ENCODE peak calls at places on chromosomes 3 and 15, in ten cellular contexts. J, N, U, Q, O, I, F, D, S and X are unnamed samples.

GRCh38 chr15:87851497-87851896 is 405.0 kb downstream of the NTRK3 start:
- DNase-seq in J (no peak), N (no peak), U (no peak), Q (no peak), O (no peak), I (no peak), F (no peak), D (no peak), S (no peak), X (no peak)

GRCh38 chr3:116905805-116906204 is 196.2 kb downstream of the TUSC7 start:
- DNase-seq in J (no peak), N (no peak), U (no peak), Q (peak; percentile 20), O (no peak), I (no peak), F (no peak), D (no peak), S (no peak), X (peak; percentile 17)

GRCh38 chr3:117524890-117525289 is 815.3 kb downstream of the TUSC7 start:
- DNase-seq in J (no peak), N (peak; percentile 71), U (peak; percentile 26), Q (peak; percentile 68), O (no peak), I (no peak), F (peak; percentile 84), D (no peak), S (peak; percentile 82), X (peak; percentile 61)

GRCh38 chr3:191568206-191568605 is 107.2 kb downstream of the PYDC2 start:
- DNase-seq in J (no peak), N (peak; percentile 6), U (no peak), Q (peak; percentile 0), O (no peak), I (no peak), F (no peak), D (no peak), S (no peak), X (no peak)

GRCh38 chr3:153138267-153139210 is 23.5 kb upstream of the RAP2B start:
- DNase-seq in J (peak; percentile 89), N (peak; percentile 93), U (peak; percentile 91), Q (peak; percentile 94), O (no peak), I (no peak), F (peak; percentile 96), D (peak; percentile 38), S (peak; percentile 90), X (peak; percentile 95)

GRCh38 chr3:143901105-143901504 is 52.8 kb upstream of the SLC9A9 start:
- DNase-seq in J (peak; percentile 86), N (peak; percentile 84), U (peak; percentile 83), Q (peak; percentile 92), O (no peak), I (no peak), F (peak; percentile 83), D (no peak), S (peak; percentile 34), X (peak; percentile 92)

GRCh38 chr15:84598993-84599392 is 1.8 kb upstream of the ZSCAN2 start:
- DNase-seq in J (no peak), N (peak; percentile 68), U (peak; percentile 75), Q (peak; percentile 74), O (peak; percentile 41), I (peak; percentile 68), F (peak; percentile 66), D (peak; percentile 17), S (peak; percentile 56), X (peak; percentile 84)

GRCh38 chr15:88454867-88455810 is 12.0 kb downstream of the MRPL46 start:
- DNase-seq in J (peak; percentile 25), N (peak; percentile 81), U (peak; percentile 82), Q (peak; percentile 71), O (peak; percentile 68), I (peak; percentile 83), F (peak; percentile 69), D (peak; percentile 52), S (peak; percentile 62), X (peak; percentile 84)

GRCh38 chr15:63223463-63223862 is 34.1 kb downstream of the RAB8B start:
- DNase-seq in J (no peak), N (no peak), U (no peak), Q (no peak), O (no peak), I (no peak), F (no peak), D (no peak), S (no peak), X (no peak)

GRCh38 chr3:63050548-63050947 is 175.3 kb upstream of the CADPS start:
- DNase-seq in J (no peak), N (no peak), U (no peak), Q (peak; percentile 60), O (no peak), I (no peak), F (no peak), D (no peak), S (peak; percentile 11), X (no peak)

GRCh38 chr3:65915477-65915876 is 123.2 kb downstream of the MAGI1 start:
- DNase-seq in J (no peak), N (no peak), U (no peak), Q (no peak), O (no peak), I (no peak), F (no peak), D (no peak), S (no peak), X (no peak)

GRCh38 chr3:23916886-23917815 is at the start of the genes NKIRAS1 and RPL15:
- DNase-seq in J (peak; percentile 87), N (peak; percentile 96), U (peak; percentile 97), Q (peak; percentile 96), O (peak; percentile 97), I (peak; percentile 98), F (peak; percentile 96), D (peak; percentile 98), S (peak; percentile 97), X (peak; percentile 98)
- TF ChIP-seq CTCF in J (peak; percentile 52), N (peak; percentile 73), U (peak; percentile 53), Q (peak; percentile 19), O (peak; percentile 35), I (no peak), F (peak; percentile 27), D (peak; percentile 66), S (peak; percentile 46), X (peak; percentile 59)

DNA sequence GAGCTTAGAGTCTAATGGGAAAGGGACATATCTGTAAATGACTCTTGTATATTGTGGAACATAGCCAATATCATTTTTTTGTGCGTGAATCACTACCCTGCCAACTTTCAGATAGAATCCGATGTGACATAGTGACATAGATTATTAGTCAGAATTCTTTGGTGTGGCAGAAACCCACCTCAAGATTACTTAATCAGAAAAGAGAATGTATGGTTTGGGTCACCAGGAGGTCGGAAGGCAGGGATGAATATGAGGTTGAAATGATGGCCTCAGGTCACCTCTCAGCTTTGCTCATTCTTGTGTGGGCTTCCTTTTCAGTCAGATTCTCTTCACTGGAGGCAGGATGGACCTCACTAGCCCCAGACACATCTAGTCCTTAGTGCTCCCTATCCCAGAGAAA is 41.4 kb downstream of the SNAPC5 start:
- DNase-seq in J (no peak), N (peak; percentile 20), U (no peak), Q (peak; percentile 33), O (no peak), I (no peak), F (peak; percentile 34), D (no peak), S (no peak), X (no peak)
- H3K4me3 ChIP-seq in J (no peak overlapping the region), N (no peak overlapping the region), U (no peak overlapping the region), Q (no peak overlapping the region), O (no peak overlapping the region), I (no peak overlapping the region), F (no peak overlapping the region), D (no peak overlapping the region), S (no peak overlapping the region), X (no peak overlapping the region)

GRCh38 chr15:72532991-72533601 is 59.0 kb downstream of the ARIH1 start:
- DNase-seq in J (no peak), N (no peak), U (no peak), Q (no peak), O (peak; percentile 16), I (peak; percentile 14), F (no peak), D (no peak), S (no peak), X (peak; percentile 21)
- TF ChIP-seq CTCF in J (peak; percentile 39), N (peak; percentile 36), U (peak; percentile 47), Q (peak; percentile 33), O (peak; percentile 47), I (peak; percentile 79), F (no peak), D (no peak), S (peak; percentile 46), X (peak; percentile 59)

DNA sequence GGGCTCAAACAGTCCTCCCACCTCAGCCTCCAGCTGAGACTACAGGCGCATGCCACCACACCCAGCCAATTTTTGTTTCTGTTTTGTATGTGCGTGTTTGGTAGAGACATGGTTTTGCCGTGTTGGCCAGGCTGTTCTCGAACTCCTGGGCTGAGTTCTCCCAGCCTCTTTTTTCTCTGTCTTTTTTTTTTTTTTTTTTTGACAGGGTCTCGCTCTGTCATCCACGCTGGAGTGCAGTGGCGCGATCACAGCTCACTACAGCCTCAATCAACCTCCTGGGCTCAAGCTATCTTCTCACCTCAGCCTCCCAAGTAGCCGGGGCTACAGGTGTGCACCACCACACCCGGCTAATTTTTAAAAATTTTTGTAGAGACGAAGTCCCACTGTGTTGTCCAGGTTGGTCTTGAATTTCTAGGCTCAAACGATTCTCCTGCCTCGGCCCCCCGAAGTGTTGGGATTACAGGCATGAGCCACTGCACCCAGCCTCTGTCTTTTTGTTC is 867 bp upstream of the DCAF1 start:
- DNase-seq in J (no peak), N (no peak), U (no peak), Q (no peak), O (peak; percentile 31), I (no peak), F (no peak), D (peak; percentile 22), S (no peak), X (no peak)
- H3K4me3 ChIP-seq in J (no peak overlapping the region), N (no peak overlapping the region), U (no peak overlapping the region), Q (peak overlapping the region; percentile 39), O (peak overlapping the region; percentile 57), I (peak overlapping the region; percentile 61), F (no peak overlapping the region), D (no peak overlapping the region), S (peak overlapping the region; percentile 22), X (peak overlapping the region; percentile 35)